ENCODE peak calls at places on chromosomes 7 and 10, in ten cellular contexts. Q, I, Z, J, V, A, C, B, K and G are unnamed samples.

GRCh38 chr7:93856319-93856718 is 34.2 kb downstream of the TFPI2 start:
- DNase-seq in Q (no peak), I (no peak), Z (no peak), J (no peak), V (no peak), A (no peak), C (no peak), B (no peak), K (no peak), G (no peak)

GRCh38 chr10:79328737-79329504 is 18.3 kb upstream of the PPIF start:
- DNase-seq in Q (no peak), I (no peak), Z (no peak), J (no peak), V (no peak), A (peak), C (no peak), B (no peak), K (no peak), G (no peak)

GRCh38 chr7:55469271-55469681 is 103.0 kb downstream of the VOPP1 start:
- DNase-seq in Q (no peak), I (no peak), Z (no peak), J (no peak), V (peak), A (no peak), C (no peak), B (no peak), K (no peak), G (no peak)

GRCh38 chr7:121328508-121329459 is at the start of gene WNT16:
- DNase-seq in Q (no peak), I (no peak), Z (no peak), J (no peak), V (no peak), A (peak), C (peak), B (no peak), K (no peak), G (peak)

GRCh38 chr10:70198696-70199466 is 28.6 kb upstream of the SAR1A start:
- DNase-seq in Q (no peak), I (no peak), Z (no peak), J (no peak), V (no peak), A (no peak), C (peak), B (peak), K (no peak), G (no peak)

GRCh38 chr10:29304259-29305030 is 15.6 kb downstream of the LYZL1 start:
- DNase-seq in Q (peak), I (peak), Z (peak), J (peak), V (no peak), A (no peak), C (peak), B (peak), K (peak), G (peak)

GRCh38 chr10:102434251-102434913 is 2.0 kb upstream of the CUEDC2 start:
- DNase-seq in Q (no peak), I (no peak), Z (no peak), J (no peak), V (no peak), A (no peak), C (no peak), B (peak), K (no peak), G (peak)

GRCh38 chr10:30036341-30036740 is 23.0 kb downstream of the JCAD start:
- DNase-seq in Q (no peak), I (peak), Z (no peak), J (no peak), V (no peak), A (no peak), C (no peak), B (peak), K (no peak), G (no peak)

GRCh38 chr10:72340510-72340895 is 14.2 kb downstream of the DNAJB12 start:
- DNase-seq in Q (peak), I (peak), Z (peak), J (peak), V (peak), A (peak), C (peak), B (peak), K (peak), G (no peak)

GRCh38 chr10:44882146-44882720 is 28.9 kb upstream of the TMEM72 start:
- DNase-seq in Q (no peak), I (no peak), Z (no peak), J (peak), V (no peak), A (no peak), C (peak), B (no peak), K (no peak), G (no peak)

DNA sequence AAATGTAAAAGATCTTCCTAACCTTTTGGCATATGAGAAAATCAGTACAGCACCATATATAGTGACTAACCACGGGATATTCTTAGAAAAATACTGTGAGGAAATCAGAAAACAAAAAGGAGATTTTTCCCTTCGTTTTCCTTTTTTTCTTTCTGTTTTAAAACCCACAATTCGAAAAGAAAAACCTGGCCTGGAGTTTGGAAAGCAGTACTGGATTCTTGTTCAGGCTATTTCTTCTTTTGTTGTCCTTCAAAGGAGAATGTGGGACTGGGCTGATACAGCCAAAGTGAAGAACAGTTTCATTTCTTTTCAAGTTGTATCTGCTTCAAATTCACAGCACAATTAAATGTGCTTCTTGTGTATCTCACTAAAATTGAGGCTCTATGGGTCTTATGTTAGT is 156.8 kb upstream of the PHYHIPL start:
- DNase-seq in Q (no peak), I (no peak), Z (no peak), J (no peak), V (no peak), A (no peak), C (no peak), B (peak), K (peak), G (peak)
- H3K4me3 ChIP-seq in Q (peak), I (peak), Z (no peak), J (peak), V (no peak), A (no peak), C (no peak), B (no peak), K (no peak), G (peak)

DNA sequence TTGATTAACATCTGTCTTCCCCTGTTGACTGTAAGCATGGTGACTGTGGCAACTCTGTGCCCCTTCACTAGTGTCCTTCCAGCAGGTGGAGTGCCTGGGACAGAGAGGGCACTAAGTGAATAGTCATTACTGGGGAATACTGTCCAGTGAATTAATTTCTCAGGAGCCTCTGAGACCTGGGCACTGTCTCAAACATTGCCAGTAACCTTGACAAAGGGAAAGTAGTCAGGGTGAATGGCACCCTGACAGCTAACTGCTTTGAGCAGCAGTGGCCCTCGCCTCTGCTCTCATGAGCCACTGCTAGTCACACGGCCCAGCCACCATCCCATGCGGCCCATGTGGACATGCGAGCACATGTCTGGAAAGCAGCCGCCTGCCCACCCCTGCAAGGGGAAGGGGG is 13.1 kb upstream of the GRB10 start:
- DNase-seq in Q (no peak), I (no peak), Z (no peak), J (no peak), V (no peak), A (no peak), C (peak), B (no peak), K (no peak), G (no peak)
- TF ChIP-seq CTCF in Q (peak), I (peak), Z (no peak), J (no peak), V (no peak), A (no peak), C (peak), B (peak), K (peak), G (no peak)

GRCh38 chr10:114683593-114683992 is 25.5 kb upstream of the ABLIM1 start:
- DNase-seq in Q (no peak), I (peak), Z (no peak), J (no peak), V (no peak), A (peak), C (no peak), B (no peak), K (no peak), G (no peak)

GRCh38 chr10:114684085-114684821 is 26.2 kb upstream of the ABLIM1 start:
- DNase-seq in Q (peak), I (peak), Z (no peak), J (no peak), V (no peak), A (peak), C (no peak), B (peak), K (peak), G (peak)

GRCh38 chr10:114682532-114682931 is 24.5 kb upstream of the ABLIM1 start:
- DNase-seq in Q (no peak), I (no peak), Z (no peak), J (no peak), V (no peak), A (no peak), C (no peak), B (peak), K (no peak), G (no peak)

GRCh38 chr10:114682121-114682520 is 24.0 kb upstream of the ABLIM1 start:
- DNase-seq in Q (no peak), I (no peak), Z (no peak), J (no peak), V (no peak), A (no peak), C (no peak), B (no peak), K (no peak), G (no peak)

GRCh38 chr10:114683162-114683561 is 25.1 kb upstream of the ABLIM1 start:
- DNase-seq in Q (no peak), I (no peak), Z (no peak), J (no peak), V (no peak), A (no peak), C (no peak), B (no peak), K (no peak), G (no peak)
- H3K4me3 ChIP-seq in Q (peak), I (peak), Z (no peak), J (peak), V (no peak), A (peak), C (no peak), B (no peak), K (no peak), G (no peak)

GRCh38 chr10:26446258-26446657 is 8.1 kb downstream of the APBB1IP start:
- DNase-seq in Q (no peak), I (no peak), Z (no peak), J (no peak), V (no peak), A (no peak), C (no peak), B (no peak), K (no peak), G (no peak)

GRCh38 chr10:26441491-26442214 is 3.5 kb downstream of the APBB1IP start:
- DNase-seq in Q (no peak), I (no peak), Z (no peak), J (no peak), V (no peak), A (no peak), C (no peak), B (no peak), K (peak), G (no peak)

GRCh38 chr10:26448706-26449435 is 10.7 kb downstream of the APBB1IP start:
- DNase-seq in Q (no peak), I (no peak), Z (no peak), J (no peak), V (peak), A (no peak), C (no peak), B (no peak), K (no peak), G (no peak)

GRCh38 chr10:26448292-26448691 is 10.2 kb downstream of the APBB1IP start:
- DNase-seq in Q (no peak), I (no peak), Z (no peak), J (no peak), V (no peak), A (no peak), C (no peak), B (no peak), K (no peak), G (no peak)

GRCh38 chr10:26445411-26446031 is 7.4 kb downstream of the APBB1IP start:
- DNase-seq in Q (no peak), I (no peak), Z (no peak), J (no peak), V (no peak), A (no peak), C (no peak), B (no peak), K (no peak), G (peak)
- TF ChIP-seq CTCF in Q (no peak), I (no peak), Z (no peak), J (no peak), V (no peak), A (no peak), C (peak), B (no peak), K (no peak), G (no peak)

GRCh38 chr7:24656608-24657007 is 83.4 kb downstream of the PALS2 start:
- DNase-seq in Q (no peak), I (no peak), Z (no peak), J (no peak), V (no peak), A (no peak), C (no peak), B (no peak), K (no peak), G (no peak)
- H3K4me3 ChIP-seq in Q (no peak), I (no peak), Z (no peak), J (no peak), V (no peak), A (no peak), C (no peak), B (no peak), K (no peak), G (no peak)